ENCODE peak calls at places on chromosomes 12 and 14, in nine cellular contexts. One of them, this sample, is unnamed.

GRCh38 chr14:81147140-81147897 is 73.4 kb downstream of the GTF2A1 start:
- DNase-seq in gastrocnemius medialis: no peak
- DNase-seq in NB4: no peak
- DNase-seq in K562: no peak
- DNase-seq in uterus: no peak
- DNase-seq in tibial nerve: no peak
- DNase-seq in adrenal gland: no peak
- DNase-seq in A549: no peak
- DNase-seq in Peyer's patch: no peak
- DNase-seq in this sample: no peak

GRCh38 chr12:52147367-52147972 is 44.3 kb downstream of the KRT80 start:
- DNase-seq in gastrocnemius medialis: peak; percentile 91
- DNase-seq in NB4: peak; percentile 69
- DNase-seq in K562: peak; percentile 70
- DNase-seq in uterus: peak; percentile 87
- DNase-seq in tibial nerve: peak; percentile 81
- DNase-seq in adrenal gland: peak; percentile 87
- DNase-seq in A549: peak; percentile 96
- DNase-seq in Peyer's patch: peak; percentile 95
- DNase-seq in this sample: peak; percentile 93

GRCh38 chr12:96719671-96720362 is 187.2 kb upstream of the NEDD1 start:
- DNase-seq in gastrocnemius medialis: no peak
- DNase-seq in NB4: peak; percentile 62
- DNase-seq in K562: no peak
- DNase-seq in uterus: no peak
- DNase-seq in tibial nerve: no peak
- DNase-seq in adrenal gland: no peak
- DNase-seq in A549: no peak
- DNase-seq in Peyer's patch: no peak
- DNase-seq in this sample: no peak

GRCh38 chr12:6046511-6047180 is 77.8 kb downstream of the VWF start:
- DNase-seq in gastrocnemius medialis: no peak
- DNase-seq in NB4: no peak
- DNase-seq in K562: no peak
- DNase-seq in uterus: no peak
- DNase-seq in tibial nerve: no peak
- DNase-seq in adrenal gland: no peak
- DNase-seq in A549: no peak
- DNase-seq in Peyer's patch: no peak
- DNase-seq in this sample: no peak

GRCh38 chr12:105783983-105784947 is 354.5 kb downstream of the NUAK1 start:
- DNase-seq in gastrocnemius medialis: no peak
- DNase-seq in NB4: no peak
- DNase-seq in K562: no peak
- DNase-seq in uterus: no peak
- DNase-seq in tibial nerve: no peak
- DNase-seq in adrenal gland: no peak
- DNase-seq in A549: no peak
- DNase-seq in Peyer's patch: no peak
- DNase-seq in this sample: no peak

GRCh38 chr12:124915249-124916236 is 1.1 kb upstream of the UBC start:
- DNase-seq in gastrocnemius medialis: peak; percentile 62
- DNase-seq in NB4: no peak
- DNase-seq in K562: peak; percentile 63
- DNase-seq in uterus: no peak
- DNase-seq in tibial nerve: peak; percentile 50
- DNase-seq in adrenal gland: no peak
- DNase-seq in A549: no peak
- DNase-seq in Peyer's patch: peak; percentile 80
- DNase-seq in this sample: peak; percentile 60

GRCh38 chr14:51014086-51014485 is 69.8 kb upstream of the PYGL start:
- DNase-seq in gastrocnemius medialis: no peak
- DNase-seq in NB4: no peak
- DNase-seq in K562: no peak
- DNase-seq in uterus: peak; percentile 75
- DNase-seq in tibial nerve: no peak
- DNase-seq in adrenal gland: no peak
- DNase-seq in A549: no peak
- DNase-seq in Peyer's patch: no peak
- DNase-seq in this sample: peak; percentile 36

GRCh38 chr14:88380405-88380804 is 5.1 kb upstream of the SPATA7 start:
- DNase-seq in gastrocnemius medialis: no peak
- DNase-seq in NB4: peak; percentile 4
- DNase-seq in K562: no peak
- DNase-seq in uterus: no peak
- DNase-seq in tibial nerve: no peak
- DNase-seq in adrenal gland: no peak
- DNase-seq in A549: peak; percentile 12
- DNase-seq in Peyer's patch: no peak
- DNase-seq in this sample: no peak

GRCh38 chr12:91361864-91362263 is 179.2 kb upstream of the DCN start:
- DNase-seq in gastrocnemius medialis: no peak
- DNase-seq in NB4: peak; percentile 54
- DNase-seq in K562: peak; percentile 12
- DNase-seq in uterus: no peak
- DNase-seq in tibial nerve: no peak
- DNase-seq in adrenal gland: no peak
- DNase-seq in A549: peak; percentile 10
- DNase-seq in Peyer's patch: no peak
- DNase-seq in this sample: no peak

GRCh38 chr12:91370086-91370868 is 187.7 kb upstream of the DCN start:
- DNase-seq in gastrocnemius medialis: no peak
- DNase-seq in NB4: peak; percentile 46
- DNase-seq in K562: no peak
- DNase-seq in uterus: no peak
- DNase-seq in tibial nerve: no peak
- DNase-seq in adrenal gland: no peak
- DNase-seq in A549: no peak
- DNase-seq in Peyer's patch: no peak
- DNase-seq in this sample: no peak

GRCh38 chr12:91364591-91365184 is 182.1 kb upstream of the DCN start:
- DNase-seq in gastrocnemius medialis: no peak
- DNase-seq in NB4: no peak
- DNase-seq in K562: no peak
- DNase-seq in uterus: no peak
- DNase-seq in tibial nerve: no peak
- DNase-seq in adrenal gland: no peak
- DNase-seq in A549: no peak
- DNase-seq in Peyer's patch: no peak
- DNase-seq in this sample: no peak

GRCh38 chr12:91373086-91373485 is 190.5 kb upstream of the DCN start:
- DNase-seq in gastrocnemius medialis: no peak
- DNase-seq in NB4: no peak
- DNase-seq in K562: no peak
- DNase-seq in uterus: no peak
- DNase-seq in tibial nerve: no peak
- DNase-seq in adrenal gland: no peak
- DNase-seq in A549: no peak
- DNase-seq in Peyer's patch: no peak
- DNase-seq in this sample: no peak

DNA sequence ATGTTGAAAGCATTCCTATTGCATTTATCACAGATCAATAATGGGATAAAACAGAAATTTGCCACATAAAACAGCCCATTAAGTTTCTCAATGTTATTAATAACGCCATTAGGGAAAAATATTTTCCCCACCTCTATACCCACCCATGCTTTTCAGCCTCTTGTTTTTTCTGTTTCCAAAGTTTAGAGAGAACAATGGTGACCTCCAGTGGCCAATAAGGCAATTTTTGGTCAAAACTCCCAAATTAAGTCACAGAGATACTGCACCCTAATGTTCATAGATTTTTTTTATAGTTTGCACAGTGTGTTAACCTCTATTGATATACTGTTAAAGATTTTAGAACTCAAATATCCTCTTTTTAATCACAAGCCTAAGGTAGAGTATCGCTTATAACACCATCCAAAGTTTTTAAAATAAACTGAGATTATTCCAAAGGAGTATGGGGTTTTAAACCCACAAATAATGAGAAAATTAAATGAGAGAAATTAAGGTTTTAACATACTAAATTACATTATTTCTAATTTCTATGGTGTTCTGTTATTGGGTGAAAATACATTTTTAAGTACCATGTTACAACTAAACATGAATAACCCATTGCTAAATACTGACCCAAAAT is 184.7 kb upstream of the DCN start:
- DNase-seq in gastrocnemius medialis: no peak
- DNase-seq in NB4: peak; percentile 34
- DNase-seq in K562: peak; percentile 17
- DNase-seq in uterus: no peak
- DNase-seq in tibial nerve: no peak
- DNase-seq in adrenal gland: no peak
- DNase-seq in A549: peak; percentile 23
- DNase-seq in Peyer's patch: no peak
- DNase-seq in this sample: no peak
- TF ChIP-seq CTCF in gastrocnemius medialis: no peak
- TF ChIP-seq CTCF in NB4: peak; percentile 55
- TF ChIP-seq CTCF in K562: peak; percentile 41
- TF ChIP-seq CTCF in uterus: no peak
- TF ChIP-seq CTCF in tibial nerve: peak; percentile 19
- TF ChIP-seq CTCF in adrenal gland: peak; percentile 42
- TF ChIP-seq CTCF in A549: peak; percentile 61
- TF ChIP-seq CTCF in Peyer's patch: peak; percentile 13
- TF ChIP-seq CTCF in this sample: peak; percentile 50

DNA sequence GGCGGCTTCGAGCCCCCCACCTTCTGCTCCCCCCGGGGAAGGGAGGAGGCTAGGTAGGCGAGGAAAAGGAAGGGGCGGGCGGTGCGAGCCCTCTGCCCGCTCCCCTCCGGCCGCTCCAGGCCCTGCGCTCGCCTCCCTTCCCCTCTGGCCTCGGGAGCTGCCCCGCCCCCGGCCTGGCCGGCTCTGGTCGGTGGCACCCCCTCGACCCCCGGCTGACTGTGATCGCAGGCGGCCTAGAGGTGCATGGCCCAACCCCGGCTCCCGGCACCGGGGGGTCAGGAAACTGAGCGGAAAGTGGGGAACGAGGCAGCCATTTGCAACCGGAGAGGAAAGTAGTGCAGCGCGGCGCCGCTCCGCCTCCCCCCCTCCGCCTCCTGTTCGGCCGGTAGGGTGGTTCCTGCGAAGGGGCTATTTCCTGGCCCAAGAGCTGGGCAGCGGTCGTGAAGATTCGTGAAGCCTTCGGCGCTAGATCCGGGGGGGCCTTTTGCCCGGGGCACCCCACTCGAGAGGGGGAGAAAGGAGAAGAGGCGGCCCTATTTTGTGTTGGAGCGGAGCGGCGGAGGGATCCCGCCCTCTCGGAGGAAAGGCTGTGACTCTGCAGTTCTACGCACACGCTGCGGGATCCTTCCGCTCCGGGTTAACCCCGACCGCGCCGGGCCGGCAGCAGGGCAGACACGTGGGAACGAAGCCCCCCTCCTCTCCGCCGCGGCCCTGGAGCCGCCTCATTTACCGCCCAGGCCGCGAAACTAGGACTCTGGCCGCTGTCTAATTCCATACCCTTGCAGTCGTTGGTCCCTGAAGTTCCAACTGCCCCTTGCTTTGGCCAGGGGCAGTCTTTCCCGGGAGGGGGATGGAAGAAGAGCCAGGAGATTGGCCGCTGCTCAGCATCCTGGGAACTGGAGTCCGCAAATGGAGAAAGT is at the start of gene KMT2D:
- DNase-seq in gastrocnemius medialis: peak; percentile 83
- DNase-seq in NB4: peak; percentile 98
- DNase-seq in K562: peak; percentile 92
- DNase-seq in uterus: peak; percentile 93
- DNase-seq in tibial nerve: peak; percentile 79
- DNase-seq in adrenal gland: peak; percentile 92
- DNase-seq in A549: peak; percentile 95
- DNase-seq in Peyer's patch: peak; percentile 95
- DNase-seq in this sample: peak; percentile 96
- TF ChIP-seq POLR2A in gastrocnemius medialis: peak; percentile 76
- TF ChIP-seq POLR2A in NB4: peak; percentile 64
- TF ChIP-seq POLR2A in K562: peak; percentile 88
- TF ChIP-seq POLR2A in uterus: peak; percentile 57
- TF ChIP-seq POLR2A in tibial nerve: no peak
- TF ChIP-seq POLR2A in adrenal gland: peak; percentile 7
- TF ChIP-seq POLR2A in A549: peak; percentile 59
- TF ChIP-seq POLR2A in Peyer's patch: peak; percentile 27
- TF ChIP-seq POLR2A in this sample: no peak

GRCh38 chr14:32513571-32514009 is 184.5 kb downstream of the AKAP6 start:
- DNase-seq in gastrocnemius medialis: no peak
- DNase-seq in NB4: no peak
- DNase-seq in K562: no peak
- DNase-seq in uterus: no peak
- DNase-seq in tibial nerve: no peak
- DNase-seq in adrenal gland: no peak
- DNase-seq in A549: no peak
- DNase-seq in Peyer's patch: no peak
- DNase-seq in this sample: no peak
- TF ChIP-seq CTCF in gastrocnemius medialis: peak; percentile 61
- TF ChIP-seq CTCF in NB4: no peak
- TF ChIP-seq CTCF in K562: no peak
- TF ChIP-seq CTCF in uterus: peak; percentile 38
- TF ChIP-seq CTCF in tibial nerve: peak; percentile 48
- TF ChIP-seq CTCF in adrenal gland: peak; percentile 46
- TF ChIP-seq CTCF in A549: peak; percentile 49
- TF ChIP-seq CTCF in Peyer's patch: no peak
- TF ChIP-seq CTCF in this sample: peak; percentile 33

GRCh38 chr12:19127270-19127669 is 2.3 kb upstream of the PLEKHA5 start:
- DNase-seq in gastrocnemius medialis: no peak
- DNase-seq in NB4: no peak
- DNase-seq in K562: no peak
- DNase-seq in uterus: no peak
- DNase-seq in tibial nerve: no peak
- DNase-seq in adrenal gland: no peak
- DNase-seq in A549: no peak
- DNase-seq in Peyer's patch: no peak
- DNase-seq in this sample: no peak

GRCh38 chr12:19129121-19129485 is 430 bp upstream of the PLEKHA5 start:
- DNase-seq in gastrocnemius medialis: no peak
- DNase-seq in NB4: no peak
- DNase-seq in K562: no peak
- DNase-seq in uterus: no peak
- DNase-seq in tibial nerve: no peak
- DNase-seq in adrenal gland: no peak
- DNase-seq in A549: no peak
- DNase-seq in Peyer's patch: no peak
- DNase-seq in this sample: no peak

GRCh38 chr12:19131020-19131431 is 1.5 kb downstream of the PLEKHA5 start:
- DNase-seq in gastrocnemius medialis: no peak
- DNase-seq in NB4: peak; percentile 35
- DNase-seq in K562: peak; percentile 28
- DNase-seq in uterus: peak; percentile 21
- DNase-seq in tibial nerve: no peak
- DNase-seq in adrenal gland: peak; percentile 26
- DNase-seq in A549: peak; percentile 18
- DNase-seq in Peyer's patch: no peak
- DNase-seq in this sample: no peak

GRCh38 chr12:19130224-19131019 is 889 bp downstream of the PLEKHA5 start:
- DNase-seq in gastrocnemius medialis: peak; percentile 3
- DNase-seq in NB4: peak; percentile 62
- DNase-seq in K562: peak; percentile 52
- DNase-seq in uterus: peak; percentile 41
- DNase-seq in tibial nerve: no peak
- DNase-seq in adrenal gland: peak; percentile 50
- DNase-seq in A549: peak; percentile 31
- DNase-seq in Peyer's patch: peak; percentile 54
- DNase-seq in this sample: peak; percentile 43

DNA sequence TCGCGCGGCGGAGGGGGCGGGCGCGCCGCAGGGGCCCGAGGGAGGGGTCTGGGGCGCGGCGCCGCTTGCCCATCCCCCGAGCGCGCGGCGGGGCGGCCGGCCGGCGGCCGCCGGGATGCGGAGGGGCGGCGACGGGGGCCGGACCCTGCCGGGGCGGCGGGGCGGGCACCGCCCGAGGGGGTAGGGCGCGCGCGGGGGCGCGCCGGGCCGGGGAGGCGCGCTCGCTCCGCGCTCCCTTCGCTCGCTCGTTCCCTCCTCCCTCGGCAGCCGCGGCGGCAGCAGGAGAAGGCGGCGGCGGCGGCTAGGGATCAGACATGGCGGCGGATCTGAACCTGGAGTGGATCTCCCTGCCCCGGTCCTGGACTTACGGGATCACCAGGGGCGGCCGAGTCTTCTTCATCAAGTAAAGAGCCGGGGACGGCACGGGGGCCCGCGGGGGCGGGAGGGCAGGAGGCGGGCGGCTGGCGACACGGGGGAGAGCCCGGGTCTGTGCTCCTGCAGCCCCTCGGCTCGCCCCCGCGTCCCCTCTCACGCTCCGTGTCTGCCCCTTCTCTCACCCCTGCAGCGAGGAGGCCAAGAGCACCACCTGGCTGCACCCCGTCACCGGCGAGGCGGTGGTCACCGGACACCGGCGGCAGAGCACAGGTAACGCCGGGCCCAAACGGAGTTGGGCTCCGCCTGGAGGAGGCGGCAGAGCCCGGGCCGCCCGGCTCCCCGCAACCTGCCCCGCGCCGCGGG is at the start of gene PLEKHA5:
- DNase-seq in gastrocnemius medialis: peak; percentile 13
- DNase-seq in NB4: peak; percentile 68
- DNase-seq in K562: peak; percentile 86
- DNase-seq in uterus: peak; percentile 66
- DNase-seq in tibial nerve: peak; percentile 35
- DNase-seq in adrenal gland: peak; percentile 81
- DNase-seq in A549: peak; percentile 48
- DNase-seq in Peyer's patch: peak; percentile 76
- DNase-seq in this sample: peak; percentile 88
- TF ChIP-seq POLR2A in gastrocnemius medialis: no peak
- TF ChIP-seq POLR2A in NB4: no peak
- TF ChIP-seq POLR2A in K562: peak; percentile 30
- TF ChIP-seq POLR2A in uterus: no peak
- TF ChIP-seq POLR2A in tibial nerve: no peak
- TF ChIP-seq POLR2A in adrenal gland: peak; percentile 77
- TF ChIP-seq POLR2A in A549: peak; percentile 26
- TF ChIP-seq POLR2A in Peyer's patch: peak; percentile 23
- TF ChIP-seq POLR2A in this sample: no peak

This sample was measured in heart left ventricle.